ENCODE peak calls at places on chromosome 14, in five cellular contexts. One of them, this sample, is unnamed.

GRCh38 chr14:104927432-104927816 is 2.7 kb downstream of the PLD4 start:
- DNase-seq in transverse colon: no peak
- DNase-seq in body of pancreas: peak; percentile 54
- DNase-seq in stomach: no peak
- DNase-seq in heart left ventricle: no peak
- DNase-seq in this sample: no peak

GRCh38 chr14:64734990-64735389 is 30.8 kb downstream of the PLEKHG3 start:
- DNase-seq in transverse colon: no peak
- DNase-seq in body of pancreas: no peak
- DNase-seq in stomach: no peak
- DNase-seq in heart left ventricle: peak; percentile 13
- DNase-seq in this sample: no peak

GRCh38 chr14:59320771-59321170 is 132.3 kb downstream of the DAAM1 start:
- DNase-seq in transverse colon: no peak
- DNase-seq in body of pancreas: no peak
- DNase-seq in stomach: no peak
- DNase-seq in heart left ventricle: no peak
- DNase-seq in this sample: no peak

GRCh38 chr14:50714452-50715073 is 46.5 kb upstream of the SAV1 start:
- DNase-seq in transverse colon: no peak
- DNase-seq in body of pancreas: peak; percentile 17
- DNase-seq in stomach: no peak
- DNase-seq in heart left ventricle: no peak
- DNase-seq in this sample: no peak

GRCh38 chr14:91373591-91374245 is 43.9 kb downstream of the CCDC88C start:
- DNase-seq in transverse colon: no peak
- DNase-seq in body of pancreas: no peak
- DNase-seq in stomach: no peak
- DNase-seq in heart left ventricle: no peak
- DNase-seq in this sample: no peak

GRCh38 chr14:75636100-75636692 is 24.5 kb downstream of the ERG28 start:
- DNase-seq in transverse colon: no peak
- DNase-seq in body of pancreas: no peak
- DNase-seq in stomach: no peak
- DNase-seq in heart left ventricle: no peak
- DNase-seq in this sample: no peak

GRCh38 chr14:39050389-39050788 is 52.6 kb downstream of the SEC23A start:
- DNase-seq in transverse colon: no peak
- DNase-seq in body of pancreas: no peak
- DNase-seq in stomach: no peak
- DNase-seq in heart left ventricle: no peak
- DNase-seq in this sample: no peak

GRCh38 chr14:54108481-54109471 is 152.2 kb upstream of the BMP4 start:
- DNase-seq in transverse colon: no peak
- DNase-seq in body of pancreas: no peak
- DNase-seq in stomach: no peak
- DNase-seq in heart left ventricle: no peak
- DNase-seq in this sample: no peak

GRCh38 chr14:75985618-75986438 is at the start of gene IFT43:
- DNase-seq in transverse colon: peak; percentile 94
- DNase-seq in body of pancreas: peak; percentile 92
- DNase-seq in stomach: peak; percentile 94
- DNase-seq in heart left ventricle: peak; percentile 94
- DNase-seq in this sample: peak; percentile 92

GRCh38 chr14:75252254-75252837 is 26.3 kb upstream of the FOS start:
- DNase-seq in transverse colon: peak; percentile 81
- DNase-seq in body of pancreas: peak; percentile 75
- DNase-seq in stomach: peak; percentile 62
- DNase-seq in heart left ventricle: no peak
- DNase-seq in this sample: no peak

GRCh38 chr14:105053996-105054395 is 11.2 kb downstream of the GPR132 start:
- DNase-seq in transverse colon: no peak
- DNase-seq in body of pancreas: no peak
- DNase-seq in stomach: no peak
- DNase-seq in heart left ventricle: no peak
- DNase-seq in this sample: no peak

GRCh38 chr14:83842536-83842935 is 1687.4 kb upstream of the FLRT2 start:
- DNase-seq in transverse colon: no peak
- DNase-seq in body of pancreas: no peak
- DNase-seq in stomach: no peak
- DNase-seq in heart left ventricle: no peak
- DNase-seq in this sample: no peak

GRCh38 chr14:89000007-89000942 is 175.8 kb downstream of the TTC8 start:
- DNase-seq in transverse colon: peak; percentile 68
- DNase-seq in body of pancreas: peak; percentile 24
- DNase-seq in stomach: peak; percentile 47
- DNase-seq in heart left ventricle: peak; percentile 77
- DNase-seq in this sample: no peak

GRCh38 chr14:42110167-42110566 is 503.5 kb downstream of the LRFN5 start:
- DNase-seq in transverse colon: no peak
- DNase-seq in body of pancreas: no peak
- DNase-seq in stomach: no peak
- DNase-seq in heart left ventricle: no peak
- DNase-seq in this sample: no peak

GRCh38 chr14:104794641-104795467 is 694 bp downstream of the AKT1 start:
- DNase-seq in transverse colon: peak; percentile 50
- DNase-seq in body of pancreas: peak; percentile 57
- DNase-seq in stomach: peak; percentile 51
- DNase-seq in heart left ventricle: no peak
- DNase-seq in this sample: no peak

GRCh38 chr14:69298131-69299071 is 38.4 kb downstream of the GALNT16 start:
- DNase-seq in transverse colon: no peak
- DNase-seq in body of pancreas: no peak
- DNase-seq in stomach: no peak
- DNase-seq in heart left ventricle: no peak
- DNase-seq in this sample: no peak

GRCh38 chr14:56555921-56556570 is 23.6 kb upstream of the TMEM260 start:
- DNase-seq in transverse colon: no peak
- DNase-seq in body of pancreas: no peak
- DNase-seq in stomach: no peak
- DNase-seq in heart left ventricle: no peak
- DNase-seq in this sample: no peak

GRCh38 chr14:21352587-21352986 is 31.2 kb downstream of the SUPT16H start:
- DNase-seq in transverse colon: no peak
- DNase-seq in body of pancreas: no peak
- DNase-seq in stomach: no peak
- DNase-seq in heart left ventricle: peak; percentile 31
- DNase-seq in this sample: no peak

GRCh38 chr14:46344327-46344937 is 307.1 kb downstream of the RPL10L start:
- DNase-seq in transverse colon: no peak
- DNase-seq in body of pancreas: no peak
- DNase-seq in stomach: no peak
- DNase-seq in heart left ventricle: no peak
- DNase-seq in this sample: no peak

GRCh38 chr14:50830932-50831703 is at the start of gene NIN:
- DNase-seq in transverse colon: peak; percentile 83
- DNase-seq in body of pancreas: peak; percentile 82
- DNase-seq in stomach: peak; percentile 83
- DNase-seq in heart left ventricle: peak; percentile 80
- DNase-seq in this sample: peak; percentile 41

GRCh38 chr14:100476012-100476822 is 111.0 kb downstream of the BEGAIN start:
- DNase-seq in transverse colon: peak; percentile 42
- DNase-seq in body of pancreas: peak; percentile 69
- DNase-seq in stomach: peak; percentile 42
- DNase-seq in heart left ventricle: no peak
- DNase-seq in this sample: no peak

GRCh38 chr14:100586520-100587247 is 533 bp downstream of the BEGAIN start:
- DNase-seq in transverse colon: peak; percentile 55
- DNase-seq in body of pancreas: peak; percentile 57
- DNase-seq in stomach: no peak
- DNase-seq in heart left ventricle: peak; percentile 21
- DNase-seq in this sample: no peak

GRCh38 chr14:21088687-21089086 is 9.8 kb downstream of the ZNF219 start:
- DNase-seq in transverse colon: no peak
- DNase-seq in body of pancreas: no peak
- DNase-seq in stomach: no peak
- DNase-seq in heart left ventricle: no peak
- DNase-seq in this sample: no peak

GRCh38 chr14:93729993-93730392 is 58.3 kb downstream of the PRIMA1 start:
- DNase-seq in transverse colon: no peak
- DNase-seq in body of pancreas: no peak
- DNase-seq in stomach: no peak
- DNase-seq in heart left ventricle: no peak
- DNase-seq in this sample: no peak

GRCh38 chr14:30180219-30180618 is 252.6 kb upstream of the PRKD1 start:
- DNase-seq in transverse colon: no peak
- DNase-seq in body of pancreas: no peak
- DNase-seq in stomach: no peak
- DNase-seq in heart left ventricle: no peak
- DNase-seq in this sample: no peak

GRCh38 chr14:22556021-22556989 is 32.7 kb downstream of the DAD1 start:
- DNase-seq in transverse colon: peak; percentile 88
- DNase-seq in body of pancreas: peak; percentile 36
- DNase-seq in stomach: peak; percentile 74
- DNase-seq in heart left ventricle: peak; percentile 40
- DNase-seq in this sample: no peak

GRCh38 chr14:22558221-22558913 is 30.7 kb downstream of the DAD1 start:
- DNase-seq in transverse colon: no peak
- DNase-seq in body of pancreas: peak; percentile 37
- DNase-seq in stomach: no peak
- DNase-seq in heart left ventricle: no peak
- DNase-seq in this sample: no peak

GRCh38 chr14:22557846-22558220 is 31.2 kb downstream of the DAD1 start:
- DNase-seq in transverse colon: no peak
- DNase-seq in body of pancreas: no peak
- DNase-seq in stomach: no peak
- DNase-seq in heart left ventricle: no peak
- DNase-seq in this sample: no peak

GRCh38 chr14:22555573-22556011 is 33.4 kb downstream of the DAD1 start:
- DNase-seq in transverse colon: no peak
- DNase-seq in body of pancreas: no peak
- DNase-seq in stomach: no peak
- DNase-seq in heart left ventricle: no peak
- DNase-seq in this sample: peak; percentile 13

GRCh38 chr14:22556990-22557623 is 31.9 kb downstream of the DAD1 start:
- DNase-seq in transverse colon: peak; percentile 89
- DNase-seq in body of pancreas: peak; percentile 88
- DNase-seq in stomach: peak; percentile 85
- DNase-seq in heart left ventricle: peak; percentile 86
- DNase-seq in this sample: peak; percentile 82
- TF ChIP-seq POLR2A in transverse colon: no peak
- TF ChIP-seq POLR2A in body of pancreas: peak; percentile 19
- TF ChIP-seq POLR2A in stomach: no peak
- TF ChIP-seq POLR2A in heart left ventricle: peak; percentile 22
- TF ChIP-seq POLR2A in this sample: no peak

GRCh38 chr14:99263564-99264330 is 8.2 kb downstream of the BCL11B start:
- DNase-seq in transverse colon: no peak
- DNase-seq in body of pancreas: no peak
- DNase-seq in stomach: no peak
- DNase-seq in heart left ventricle: no peak
- DNase-seq in this sample: no peak
- H3K27me3 ChIP-seq in transverse colon: peaks cover 51% of the 10 kb centered on the region
- H3K27me3 ChIP-seq in body of pancreas: peaks cover 5% of the 10 kb centered on the region
- H3K27me3 ChIP-seq in stomach: peaks cover 90% of the 10 kb centered on the region
- H3K27me3 ChIP-seq in heart left ventricle: peaks cover 95% of the 10 kb centered on the region
- H3K27me3 ChIP-seq in this sample: peaks cover 35% of the 10 kb centered on the region

GRCh38 chr14:96847451-96847850 is 50.3 kb downstream of the VRK1 start:
- DNase-seq in transverse colon: no peak
- DNase-seq in body of pancreas: no peak
- DNase-seq in stomach: no peak
- DNase-seq in heart left ventricle: no peak
- DNase-seq in this sample: no peak
- TF ChIP-seq POLR2A in transverse colon: no peak
- TF ChIP-seq POLR2A in body of pancreas: no peak
- TF ChIP-seq POLR2A in stomach: no peak
- TF ChIP-seq POLR2A in heart left ventricle: no peak
- TF ChIP-seq POLR2A in this sample: no peak

GRCh38 chr14:22910916-22911315 is 8.0 kb downstream of the RBM23 start:
- DNase-seq in transverse colon: no peak
- DNase-seq in body of pancreas: no peak
- DNase-seq in stomach: no peak
- DNase-seq in heart left ventricle: no peak
- DNase-seq in this sample: no peak
- H3K27me3 ChIP-seq in transverse colon: no peaks in the 10 kb centered on the region
- H3K27me3 ChIP-seq in body of pancreas: no peaks in the 10 kb centered on the region
- H3K27me3 ChIP-seq in stomach: no peaks in the 10 kb centered on the region
- H3K27me3 ChIP-seq in heart left ventricle: no peaks in the 10 kb centered on the region
- H3K27me3 ChIP-seq in this sample: no peaks in the 10 kb centered on the region

GRCh38 chr14:60986500-60986899 is 5.5 kb downstream of the SLC38A6 start:
- DNase-seq in transverse colon: no peak
- DNase-seq in body of pancreas: no peak
- DNase-seq in stomach: no peak
- DNase-seq in heart left ventricle: no peak
- DNase-seq in this sample: no peak

GRCh38 chr14:60980811-60981625 is at the start of the genes SLC38A6 and TRMT5:
- DNase-seq in transverse colon: peak; percentile 95
- DNase-seq in body of pancreas: peak; percentile 94
- DNase-seq in stomach: peak; percentile 94
- DNase-seq in heart left ventricle: peak; percentile 96
- DNase-seq in this sample: peak; percentile 93

GRCh38 chr14:60977848-60978247 is 3.0 kb downstream of the TRMT5 start:
- DNase-seq in transverse colon: no peak
- DNase-seq in body of pancreas: no peak
- DNase-seq in stomach: no peak
- DNase-seq in heart left ventricle: no peak
- DNase-seq in this sample: no peak

GRCh38 chr14:60984225-60984624 is 3.2 kb downstream of the SLC38A6 start:
- DNase-seq in transverse colon: no peak
- DNase-seq in body of pancreas: no peak
- DNase-seq in stomach: no peak
- DNase-seq in heart left ventricle: no peak
- DNase-seq in this sample: no peak

DNA sequence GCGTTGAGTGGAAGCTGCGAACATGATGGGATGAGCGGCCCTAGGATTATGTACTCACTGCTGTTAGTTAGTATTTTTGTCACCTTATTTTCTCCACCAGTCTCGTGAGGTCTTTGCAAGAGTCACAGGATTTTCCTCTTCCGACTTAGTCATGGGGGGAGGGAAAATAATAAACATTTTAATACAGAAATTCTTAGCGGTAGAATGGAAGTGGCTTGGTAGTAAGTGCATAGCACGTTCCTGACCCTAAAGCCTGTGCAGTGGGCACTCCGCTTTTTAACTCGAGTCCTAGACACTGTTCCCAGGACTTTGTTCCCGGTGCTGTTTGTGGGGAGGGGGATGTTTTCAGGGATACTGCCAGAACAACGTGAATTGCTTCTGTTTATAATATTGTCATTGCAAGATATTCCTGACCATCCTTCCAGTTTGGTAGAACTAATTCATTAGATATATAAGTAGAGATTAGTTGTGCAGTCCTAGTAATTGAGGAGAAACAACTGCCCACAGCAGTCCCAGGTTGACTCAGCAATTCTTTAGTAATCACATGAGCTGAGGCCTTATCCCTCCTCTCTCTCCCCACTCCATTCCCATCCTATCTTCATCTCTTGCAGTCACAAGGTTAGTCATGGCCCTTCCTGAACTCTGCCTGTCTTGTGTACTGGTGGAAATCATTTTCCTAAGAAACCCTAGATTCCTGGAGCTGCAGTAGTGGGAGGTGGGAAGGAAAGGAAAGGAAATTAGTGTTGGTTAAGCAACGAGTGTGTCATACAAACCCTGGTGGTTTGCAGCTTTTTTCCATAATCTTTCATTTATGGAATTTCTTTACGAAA is 796 bp downstream of the SLC38A6 start:
- DNase-seq in transverse colon: no peak
- DNase-seq in body of pancreas: no peak
- DNase-seq in stomach: no peak
- DNase-seq in heart left ventricle: no peak
- DNase-seq in this sample: no peak
- TF ChIP-seq POLR2A in transverse colon: no peak
- TF ChIP-seq POLR2A in body of pancreas: no peak
- TF ChIP-seq POLR2A in stomach: no peak
- TF ChIP-seq POLR2A in heart left ventricle: no peak
- TF ChIP-seq POLR2A in this sample: no peak

This sample was measured in breast epithelium.